ENCODE peak calls at places on chromosomes 13 and 19, in ten cellular contexts. V is stimulated activated CD4-positive, alpha-beta T cell treated with anti-CD3 and anti-CD28 coated beads, TNF-alpha, amount 100 ng/mL, for 4 hours; O is small intestine; Z is progenitor cell of endocrine pancreas; H is foreskin keratinocyte; Q is renal cortical epithelial cell; S is AG08396; J is HT-29; U is cardiac muscle cell; E is HT1080. N is an unnamed sample.

GRCh38 chr13:59261928-59262488 is 901.7 kb downstream of the DIAPH3 start:
- DNase-seq in V (no peak), O (peak), Z (no peak), H (no peak), Q (no peak), S (peak), J (peak), U (peak), E (no peak), N (peak)

GRCh38 chr13:52743988-52744387 is 4.4 kb upstream of the CNMD start:
- DNase-seq in V (no peak), O (no peak), Z (no peak), H (no peak), Q (no peak), S (no peak), J (no peak), U (no peak), E (peak), N (no peak)

GRCh38 chr19:30648321-30648720 is 276.1 kb downstream of the ZNF536 start:
- DNase-seq in V (no peak), O (no peak), Z (no peak), H (no peak), Q (no peak), S (peak), J (no peak), U (no peak), E (no peak), N (no peak)

GRCh38 chr13:50082426-50083283 is 67.4 kb downstream of the KCNRG start:
- DNase-seq in V (peak), O (peak), Z (peak), H (peak), Q (peak), S (peak), J (peak), U (peak), E (peak), N (peak)

GRCh38 chr13:114015608-114016295 is 41.9 kb upstream of the C13orf46 start:
- DNase-seq in V (no peak), O (peak), Z (no peak), H (peak), Q (peak), S (no peak), J (peak), U (peak), E (no peak), N (no peak)

GRCh38 chr19:35689836-35690235 is 14.5 kb upstream of the ZBTB32 start:
- DNase-seq in V (no peak), O (no peak), Z (no peak), H (no peak), Q (no peak), S (no peak), J (no peak), U (no peak), E (no peak), N (no peak)

GRCh38 chr13:89402211-89402610 is 1731.0 kb downstream of the SLITRK5 start:
- DNase-seq in V (no peak), O (no peak), Z (no peak), H (no peak), Q (no peak), S (no peak), J (no peak), U (no peak), E (no peak), N (no peak)

GRCh38 chr13:45728759-45729158 is 26.6 kb downstream of the CBY2 start:
- DNase-seq in V (no peak), O (no peak), Z (no peak), H (no peak), Q (no peak), S (no peak), J (peak), U (peak), E (peak), N (peak)

GRCh38 chr13:40170982-40171381 is 495.5 kb downstream of the FOXO1 start:
- DNase-seq in V (no peak), O (no peak), Z (no peak), H (no peak), Q (peak), S (no peak), J (no peak), U (no peak), E (no peak), N (no peak)

N was measured in HepG2.